ENCODE peak calls at places on chromosome 16, in five cellular contexts. U is tibial nerve, W is astrocyte of the cerebellum, X is esophagus squamous epithelium, C is fibroblast of villous mesenchyme. M is an unnamed sample.

GRCh38 chr16:12798171-12798570 is 5.5 kb downstream of the CPPED1 start:
- DNase-seq in X (no peak), W (no peak), U (no peak), C (no peak), M (no peak)

GRCh38 chr16:85636234-85636812 is 23.2 kb downstream of the GSE1 start:
- DNase-seq in C (no peak), X (no peak), U (no peak), W (no peak), M (no peak)

GRCh38 chr16:87658564-87659225 is 56.4 kb downstream of the JPH3 start:
- DNase-seq in W (no peak), C (no peak), U (no peak), X (no peak), M (no peak)

GRCh38 chr16:938136-938535 is 32.6 kb downstream of the LMF1 start:
- DNase-seq in X (no peak), W (no peak), U (no peak), C (no peak), M (no peak)

GRCh38 chr16:2244926-2245795 is 6.2 kb downstream of the ECI1 start:
- DNase-seq in U (no peak), C (no peak), X (no peak), W (no peak), M (no peak)

GRCh38 chr16:11994187-11995119 is 17.9 kb downstream of the SNX29 start:
- DNase-seq in C (no peak), X (no peak), U (peak), W (no peak), M (no peak)

GRCh38 chr16:67935096-67935401 is 1.6 kb downstream of the PSMB10 start:
- DNase-seq in C (no peak), W (no peak), X (no peak), U (no peak), M (no peak)

GRCh38 chr16:17467923-17468540 is 2.7 kb downstream of the XYLT1 start:
- DNase-seq in W (peak), U (peak), C (peak), X (no peak), M (no peak)

GRCh38 chr16:1706386-1707192 is 594 bp downstream of the MAPK8IP3 start:
- DNase-seq in U (no peak), W (no peak), X (no peak), C (peak), M (no peak)

GRCh38 chr16:55775857-55776256 is 57.0 kb downstream of the CES1 start:
- DNase-seq in W (no peak), U (no peak), X (no peak), C (no peak), M (no peak)

GRCh38 chr16:53695070-53695469 is 8.6 kb downstream of the RPGRIP1L start:
- DNase-seq in W (peak), X (no peak), U (no peak), C (no peak), M (no peak)

GRCh38 chr16:53689636-53690035 is 14.0 kb downstream of the RPGRIP1L start:
- DNase-seq in W (no peak), U (no peak), X (no peak), C (no peak), M (no peak)

DNA sequence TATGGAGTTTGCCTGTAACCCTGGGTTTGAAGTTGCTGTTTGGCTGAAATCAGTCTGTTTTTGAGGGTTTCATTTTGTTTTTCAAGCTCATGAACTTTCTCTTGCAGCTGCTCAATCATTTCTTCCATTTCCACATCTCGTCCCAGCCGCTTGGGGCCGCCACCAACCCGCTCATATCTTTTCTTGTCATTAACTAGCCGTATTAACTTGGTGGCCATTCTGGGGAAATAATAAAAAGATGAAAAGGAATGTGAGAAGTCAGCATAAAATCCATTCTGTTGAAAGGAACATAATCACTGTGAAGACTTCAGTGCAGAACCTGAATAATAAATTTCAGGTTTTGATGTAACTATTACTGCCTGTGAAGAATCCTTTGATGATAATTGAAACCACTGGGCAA is 11.5 kb downstream of the RPGRIP1L start:
- DNase-seq in W (no peak), U (no peak), C (no peak), X (no peak), M (no peak)
- TF ChIP-seq CTCF in W (no peak), U (no peak), C (peak), X (no peak), M (no peak)

DNA sequence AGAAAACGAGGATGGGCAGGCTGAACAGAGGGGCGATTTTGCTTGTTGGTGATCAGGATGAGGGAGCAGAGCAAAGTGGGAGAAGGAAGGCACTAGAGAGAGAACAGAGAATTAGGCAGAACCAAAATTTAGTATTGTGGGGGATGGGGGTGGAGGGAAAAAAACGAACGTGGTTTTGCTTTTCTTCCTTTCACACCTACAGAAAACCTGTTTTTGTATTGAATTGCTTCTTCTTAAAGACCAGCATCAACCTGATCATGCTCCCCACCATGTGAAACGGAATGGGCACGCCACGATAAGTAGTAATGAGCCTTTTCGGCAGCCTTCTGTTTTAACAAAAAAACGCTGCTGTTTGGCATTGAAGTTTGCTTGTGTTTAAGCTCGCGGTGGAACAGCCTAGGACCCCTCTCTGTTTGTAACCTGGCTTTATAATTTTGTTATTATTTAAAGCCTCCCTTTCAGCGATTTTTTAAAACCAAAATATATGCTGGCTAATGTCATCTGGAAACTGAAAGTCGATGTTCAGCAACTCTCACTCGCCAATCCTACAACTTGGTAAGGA is 36.8 kb downstream of the ERCC4 start:
- DNase-seq in W (no peak), C (no peak), X (no peak), U (no peak), M (no peak)
- H3K4me3 ChIP-seq in W (peak), C (peak), X (peak), U (peak), M (peak)

DNA sequence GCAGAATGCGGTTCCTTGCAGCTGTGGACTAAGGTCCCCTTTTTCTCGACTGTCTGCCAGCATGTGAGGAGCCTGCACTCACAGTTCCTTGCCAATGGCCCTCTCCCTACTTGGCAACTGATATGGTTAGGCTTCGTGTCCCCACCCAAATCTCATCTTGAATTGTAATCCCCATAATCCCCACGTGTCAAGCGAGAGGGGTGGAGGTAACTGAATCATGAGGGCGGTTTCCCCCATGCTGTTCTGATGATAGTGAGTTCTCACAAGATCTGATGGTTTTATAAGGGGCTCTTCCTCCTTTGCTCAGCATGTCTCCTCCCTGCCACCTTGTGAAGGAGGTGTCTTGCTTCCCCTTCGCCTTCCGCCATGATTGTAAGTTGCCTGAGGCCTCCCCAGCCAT is 19.9 kb downstream of the CIAPIN1 start:
- DNase-seq in X (no peak), W (no peak), C (no peak), U (no peak), M (no peak)
- TF ChIP-seq CTCF in X (no peak), W (no peak), C (no peak), U (no peak), M (no peak)

GRCh38 chr16:69444873-69445517 is 20.6 kb downstream of the CYB5B start:
- DNase-seq in U (no peak), W (no peak), C (peak), X (no peak), M (no peak)
- H3K4me3 ChIP-seq in U (peak), W (peak), C (peak), X (peak), M (no peak)

DNA sequence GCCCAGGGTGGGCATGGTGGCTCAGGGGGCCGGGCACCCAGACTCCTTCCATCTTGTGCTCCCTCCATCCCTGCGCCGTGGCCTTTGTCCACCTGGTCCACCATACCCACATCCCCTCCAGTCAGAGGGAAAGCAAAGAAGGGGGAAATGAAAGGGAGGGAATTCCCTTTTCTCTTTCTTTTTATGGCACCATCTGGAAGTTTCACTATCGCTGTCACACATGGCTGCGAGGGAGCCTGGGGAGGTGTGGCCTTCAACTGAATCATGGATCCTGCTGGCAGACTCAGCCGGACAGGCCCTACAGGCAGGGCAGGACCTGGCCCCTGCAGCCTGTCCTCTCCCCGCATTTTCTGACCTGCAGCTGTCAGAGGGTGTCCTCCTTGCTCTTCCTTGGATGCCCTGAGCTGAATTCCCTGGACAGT is 6.2 kb downstream of the SLC12A3 start:
- DNase-seq in X (no peak), C (peak), U (no peak), W (no peak), M (no peak)
- TF ChIP-seq CTCF in X (no peak), C (no peak), U (no peak), W (no peak), M (no peak)

M was measured in GM12864.